ENCODE peak calls at places on chromosomes 6 and 20, in seven cellular contexts. One of them, this sample, is unnamed.

GRCh38 chr6:72665599-72665998 is 43.7 kb downstream of the KCNQ5 start:
- DNase-seq in A549: no peak
- DNase-seq in left ventricle myocardium inferior: no peak
- DNase-seq in psoas muscle: no peak
- DNase-seq in EH: no peak
- DNase-seq in hepatocyte: no peak
- DNase-seq in H9: no peak
- DNase-seq in this sample: no peak

GRCh38 chr20:17624070-17624469 is 54.2 kb downstream of the DSTN start:
- DNase-seq in EH: no peak
- DNase-seq in psoas muscle: no peak
- DNase-seq in H9: no peak
- DNase-seq in left ventricle myocardium inferior: peak
- DNase-seq in hepatocyte: no peak
- DNase-seq in A549: no peak
- DNase-seq in this sample: peak

GRCh38 chr6:43770417-43771209 is 602 bp downstream of the VEGFA start:
- DNase-seq in hepatocyte: peak
- DNase-seq in H9: no peak
- DNase-seq in A549: peak
- DNase-seq in left ventricle myocardium inferior: peak
- DNase-seq in psoas muscle: peak
- DNase-seq in EH: peak
- DNase-seq in this sample: peak

GRCh38 chr6:134436281-134436815 is 118.4 kb upstream of the SGK1 start:
- DNase-seq in A549: peak
- DNase-seq in left ventricle myocardium inferior: no peak
- DNase-seq in EH: peak
- DNase-seq in psoas muscle: no peak
- DNase-seq in H9: no peak
- DNase-seq in hepatocyte: peak
- DNase-seq in this sample: peak

GRCh38 chr6:96015791-96016776 is at the start of gene FUT9:
- DNase-seq in hepatocyte: peak
- DNase-seq in A549: no peak
- DNase-seq in left ventricle myocardium inferior: no peak
- DNase-seq in H9: peak
- DNase-seq in EH: no peak
- DNase-seq in psoas muscle: peak
- DNase-seq in this sample: no peak

GRCh38 chr20:57808266-57808866 is 98.6 kb upstream of the PMEPA1 start:
- DNase-seq in H9: no peak
- DNase-seq in psoas muscle: no peak
- DNase-seq in hepatocyte: no peak
- DNase-seq in EH: no peak
- DNase-seq in left ventricle myocardium inferior: no peak
- DNase-seq in A549: no peak
- DNase-seq in this sample: no peak

GRCh38 chr20:60030471-60030870 is 72.2 kb downstream of the CDH26 start:
- DNase-seq in H9: no peak
- DNase-seq in hepatocyte: no peak
- DNase-seq in A549: no peak
- DNase-seq in EH: no peak
- DNase-seq in left ventricle myocardium inferior: no peak
- DNase-seq in psoas muscle: no peak
- DNase-seq in this sample: no peak

GRCh38 chr20:32356935-32357868 is 929 bp upstream of the ASXL1 start:
- DNase-seq in EH: peak
- DNase-seq in psoas muscle: no peak
- DNase-seq in hepatocyte: peak
- DNase-seq in H9: no peak
- DNase-seq in left ventricle myocardium inferior: no peak
- DNase-seq in A549: no peak
- DNase-seq in this sample: no peak

GRCh38 chr20:56395166-56395565 is 2.7 kb downstream of the CSTF1 start:
- DNase-seq in A549: no peak
- DNase-seq in H9: no peak
- DNase-seq in hepatocyte: no peak
- DNase-seq in EH: no peak
- DNase-seq in left ventricle myocardium inferior: no peak
- DNase-seq in psoas muscle: no peak
- DNase-seq in this sample: no peak

GRCh38 chr20:19875746-19876145 is 117.7 kb downstream of the RIN2 start:
- DNase-seq in psoas muscle: no peak
- DNase-seq in H9: no peak
- DNase-seq in left ventricle myocardium inferior: peak
- DNase-seq in EH: peak
- DNase-seq in A549: no peak
- DNase-seq in hepatocyte: no peak
- DNase-seq in this sample: no peak

GRCh38 chr6:149809798-149810197 is 54.4 kb downstream of the LRP11 start:
- DNase-seq in psoas muscle: no peak
- DNase-seq in H9: no peak
- DNase-seq in A549: no peak
- DNase-seq in EH: no peak
- DNase-seq in hepatocyte: no peak
- DNase-seq in left ventricle myocardium inferior: no peak
- DNase-seq in this sample: no peak

GRCh38 chr20:22985212-22985611 is 49.9 kb upstream of the SSTR4 start:
- DNase-seq in A549: no peak
- DNase-seq in H9: no peak
- DNase-seq in left ventricle myocardium inferior: no peak
- DNase-seq in psoas muscle: no peak
- DNase-seq in EH: no peak
- DNase-seq in hepatocyte: no peak
- DNase-seq in this sample: no peak

GRCh38 chr20:2734899-2735298 is 42.3 kb downstream of the EBF4 start:
- DNase-seq in EH: no peak
- DNase-seq in left ventricle myocardium inferior: no peak
- DNase-seq in A549: no peak
- DNase-seq in H9: no peak
- DNase-seq in hepatocyte: no peak
- DNase-seq in psoas muscle: no peak
- DNase-seq in this sample: no peak

GRCh38 chr20:54223751-54224150 is 15.9 kb downstream of the PFDN4 start:
- DNase-seq in H9: no peak
- DNase-seq in psoas muscle: no peak
- DNase-seq in A549: no peak
- DNase-seq in hepatocyte: no peak
- DNase-seq in left ventricle myocardium inferior: no peak
- DNase-seq in EH: no peak
- DNase-seq in this sample: no peak

GRCh38 chr6:70398783-70399730 is 14.3 kb upstream of the FAM135A start:
- DNase-seq in H9: no peak
- DNase-seq in EH: peak
- DNase-seq in hepatocyte: peak
- DNase-seq in A549: peak
- DNase-seq in psoas muscle: no peak
- DNase-seq in left ventricle myocardium inferior: no peak
- DNase-seq in this sample: no peak

GRCh38 chr6:121726596-121726995 is 291.1 kb downstream of the GJA1 start:
- DNase-seq in psoas muscle: no peak
- DNase-seq in H9: no peak
- DNase-seq in EH: peak
- DNase-seq in hepatocyte: no peak
- DNase-seq in A549: no peak
- DNase-seq in left ventricle myocardium inferior: no peak
- DNase-seq in this sample: no peak

GRCh38 chr6:81697564-81697963 is 54.9 kb downstream of the TENT5A start:
- DNase-seq in A549: no peak
- DNase-seq in EH: peak
- DNase-seq in psoas muscle: no peak
- DNase-seq in left ventricle myocardium inferior: no peak
- DNase-seq in H9: no peak
- DNase-seq in hepatocyte: peak
- DNase-seq in this sample: no peak

GRCh38 chr6:168049681-168050224 is 29.3 kb downstream of the FRMD1 start:
- DNase-seq in H9: no peak
- DNase-seq in hepatocyte: no peak
- DNase-seq in EH: no peak
- DNase-seq in psoas muscle: no peak
- DNase-seq in left ventricle myocardium inferior: no peak
- DNase-seq in A549: no peak
- DNase-seq in this sample: no peak

GRCh38 chr20:4897600-4897999 is 103.7 kb downstream of the SLC23A2 start:
- DNase-seq in psoas muscle: no peak
- DNase-seq in A549: no peak
- DNase-seq in hepatocyte: no peak
- DNase-seq in H9: no peak
- DNase-seq in EH: no peak
- DNase-seq in left ventricle myocardium inferior: no peak
- DNase-seq in this sample: no peak

GRCh38 chr6:4786936-4787504 is 10.8 kb downstream of the CDYL start:
- DNase-seq in hepatocyte: no peak
- DNase-seq in H9: no peak
- DNase-seq in A549: no peak
- DNase-seq in left ventricle myocardium inferior: no peak
- DNase-seq in EH: no peak
- DNase-seq in psoas muscle: no peak
- DNase-seq in this sample: no peak

GRCh38 chr6:119545245-119545644 is 195.7 kb upstream of the MAN1A1 start:
- DNase-seq in H9: no peak
- DNase-seq in A549: no peak
- DNase-seq in psoas muscle: no peak
- DNase-seq in EH: no peak
- DNase-seq in hepatocyte: no peak
- DNase-seq in left ventricle myocardium inferior: no peak
- DNase-seq in this sample: no peak

GRCh38 chr6:170265655-170266054 is 25.2 kb downstream of the DLL1 start:
- DNase-seq in psoas muscle: peak
- DNase-seq in EH: no peak
- DNase-seq in H9: no peak
- DNase-seq in left ventricle myocardium inferior: peak
- DNase-seq in A549: no peak
- DNase-seq in hepatocyte: peak
- DNase-seq in this sample: no peak

GRCh38 chr20:55424968-55425367 is 580.4 kb downstream of the CBLN4 start:
- DNase-seq in left ventricle myocardium inferior: no peak
- DNase-seq in psoas muscle: no peak
- DNase-seq in EH: no peak
- DNase-seq in A549: no peak
- DNase-seq in H9: no peak
- DNase-seq in hepatocyte: peak
- DNase-seq in this sample: no peak

GRCh38 chr6:160041608-160042007 is 72.7 kb downstream of the IGF2R start:
- DNase-seq in A549: no peak
- DNase-seq in hepatocyte: no peak
- DNase-seq in EH: peak
- DNase-seq in H9: no peak
- DNase-seq in psoas muscle: peak
- DNase-seq in left ventricle myocardium inferior: peak
- DNase-seq in this sample: no peak

GRCh38 chr6:167838207-167838748 is 11.6 kb downstream of the AFDN start:
- DNase-seq in A549: no peak
- DNase-seq in psoas muscle: no peak
- DNase-seq in hepatocyte: no peak
- DNase-seq in H9: no peak
- DNase-seq in left ventricle myocardium inferior: no peak
- DNase-seq in EH: no peak
- DNase-seq in this sample: no peak

GRCh38 chr6:41367700-41368099 is 32.3 kb downstream of the NCR2 start:
- DNase-seq in hepatocyte: peak
- DNase-seq in A549: peak
- DNase-seq in H9: peak
- DNase-seq in left ventricle myocardium inferior: peak
- DNase-seq in EH: peak
- DNase-seq in psoas muscle: no peak
- DNase-seq in this sample: no peak

GRCh38 chr6:25512560-25512959 is 139.5 kb upstream of the SCGN start:
- DNase-seq in A549: no peak
- DNase-seq in EH: no peak
- DNase-seq in hepatocyte: no peak
- DNase-seq in H9: no peak
- DNase-seq in psoas muscle: no peak
- DNase-seq in left ventricle myocardium inferior: no peak
- DNase-seq in this sample: no peak

GRCh38 chr6:157861814-157862213 is 38.8 kb downstream of the SNX9 start:
- DNase-seq in H9: no peak
- DNase-seq in A549: peak
- DNase-seq in psoas muscle: no peak
- DNase-seq in left ventricle myocardium inferior: no peak
- DNase-seq in EH: peak
- DNase-seq in hepatocyte: no peak
- DNase-seq in this sample: no peak

GRCh38 chr6:153024401-153025017 is 22.0 kb upstream of the MTRF1L start:
- DNase-seq in H9: peak
- DNase-seq in A549: peak
- DNase-seq in EH: peak
- DNase-seq in left ventricle myocardium inferior: no peak
- DNase-seq in hepatocyte: peak
- DNase-seq in psoas muscle: no peak
- DNase-seq in this sample: no peak

GRCh38 chr6:96631248-96631647 is 68.3 kb downstream of the FHL5 start:
- DNase-seq in hepatocyte: peak
- DNase-seq in H9: no peak
- DNase-seq in EH: no peak
- DNase-seq in A549: no peak
- DNase-seq in left ventricle myocardium inferior: no peak
- DNase-seq in psoas muscle: no peak
- DNase-seq in this sample: no peak

GRCh38 chr6:157233686-157234085 is 89.6 kb downstream of the TMEM242 start:
- DNase-seq in hepatocyte: no peak
- DNase-seq in EH: no peak
- DNase-seq in H9: no peak
- DNase-seq in left ventricle myocardium inferior: no peak
- DNase-seq in A549: no peak
- DNase-seq in psoas muscle: no peak
- DNase-seq in this sample: no peak